ENCODE peak calls at places on chromosome 16, in six cellular contexts. One of them, this sample, is unnamed.

GRCh38 chr16:3542601-3543373 is 34.4 kb downstream of the NLRC3 start:
- DNase-seq in HFFc6: no peak
- DNase-seq in tibial artery: no peak
- DNase-seq in progenitor cell of endocrine pancreas: no peak
- DNase-seq in fibroblast of mammary gland: peak; percentile 7
- DNase-seq in WTC11: no peak
- DNase-seq in this sample: no peak

GRCh38 chr16:63447121-63447520 is 1410.9 kb upstream of the CDH8 start:
- DNase-seq in fibroblast of mammary gland: no peak
- DNase-seq in WTC11: no peak
- DNase-seq in HFFc6: no peak
- DNase-seq in progenitor cell of endocrine pancreas: no peak
- DNase-seq in tibial artery: no peak
- DNase-seq in this sample: no peak

GRCh38 chr16:20614201-20615141 is 38.3 kb upstream of the ACSM2B start:
- DNase-seq in HFFc6: no peak
- DNase-seq in fibroblast of mammary gland: no peak
- DNase-seq in tibial artery: no peak
- DNase-seq in WTC11: no peak
- DNase-seq in progenitor cell of endocrine pancreas: no peak
- DNase-seq in this sample: no peak

GRCh38 chr16:55056585-55057520 is 126.2 kb downstream of the IRX5 start:
- DNase-seq in fibroblast of mammary gland: no peak
- DNase-seq in tibial artery: no peak
- DNase-seq in WTC11: peak; percentile 81
- DNase-seq in HFFc6: no peak
- DNase-seq in progenitor cell of endocrine pancreas: peak; percentile 43
- DNase-seq in this sample: peak; percentile 51

GRCh38 chr16:67015317-67015731 is 13.6 kb upstream of the CBFB start:
- DNase-seq in tibial artery: no peak
- DNase-seq in WTC11: no peak
- DNase-seq in fibroblast of mammary gland: no peak
- DNase-seq in progenitor cell of endocrine pancreas: no peak
- DNase-seq in HFFc6: no peak
- DNase-seq in this sample: no peak

GRCh38 chr16:17803625-17804410 is 333.1 kb upstream of the XYLT1 start:
- DNase-seq in HFFc6: peak; percentile 73
- DNase-seq in fibroblast of mammary gland: peak; percentile 97
- DNase-seq in tibial artery: no peak
- DNase-seq in progenitor cell of endocrine pancreas: no peak
- DNase-seq in WTC11: no peak
- DNase-seq in this sample: no peak

GRCh38 chr16:77899416-77899815 is 111.1 kb downstream of the VAT1L start:
- DNase-seq in HFFc6: no peak
- DNase-seq in progenitor cell of endocrine pancreas: no peak
- DNase-seq in tibial artery: no peak
- DNase-seq in fibroblast of mammary gland: peak; percentile 30
- DNase-seq in WTC11: no peak
- DNase-seq in this sample: no peak

GRCh38 chr16:8655184-8655717 is 19.2 kb upstream of the ABAT start:
- DNase-seq in HFFc6: no peak
- DNase-seq in fibroblast of mammary gland: peak; percentile 40
- DNase-seq in progenitor cell of endocrine pancreas: no peak
- DNase-seq in tibial artery: no peak
- DNase-seq in WTC11: peak; percentile 57
- DNase-seq in this sample: no peak

GRCh38 chr16:30183961-30184429 is 593 bp downstream of the CORO1A start:
- DNase-seq in WTC11: no peak
- DNase-seq in fibroblast of mammary gland: no peak
- DNase-seq in tibial artery: no peak
- DNase-seq in HFFc6: no peak
- DNase-seq in progenitor cell of endocrine pancreas: no peak
- DNase-seq in this sample: no peak

GRCh38 chr16:84266451-84266850 is 26.6 kb upstream of the KCNG4 start:
- DNase-seq in fibroblast of mammary gland: peak; percentile 63
- DNase-seq in progenitor cell of endocrine pancreas: no peak
- DNase-seq in WTC11: peak; percentile 73
- DNase-seq in HFFc6: peak; percentile 64
- DNase-seq in tibial artery: no peak
- DNase-seq in this sample: no peak

GRCh38 chr16:21162661-21163151 is 4.2 kb downstream of the LDAF1 start:
- DNase-seq in fibroblast of mammary gland: peak; percentile 49
- DNase-seq in progenitor cell of endocrine pancreas: no peak
- DNase-seq in WTC11: no peak
- DNase-seq in HFFc6: no peak
- DNase-seq in tibial artery: peak; percentile 33
- DNase-seq in this sample: no peak

DNA sequence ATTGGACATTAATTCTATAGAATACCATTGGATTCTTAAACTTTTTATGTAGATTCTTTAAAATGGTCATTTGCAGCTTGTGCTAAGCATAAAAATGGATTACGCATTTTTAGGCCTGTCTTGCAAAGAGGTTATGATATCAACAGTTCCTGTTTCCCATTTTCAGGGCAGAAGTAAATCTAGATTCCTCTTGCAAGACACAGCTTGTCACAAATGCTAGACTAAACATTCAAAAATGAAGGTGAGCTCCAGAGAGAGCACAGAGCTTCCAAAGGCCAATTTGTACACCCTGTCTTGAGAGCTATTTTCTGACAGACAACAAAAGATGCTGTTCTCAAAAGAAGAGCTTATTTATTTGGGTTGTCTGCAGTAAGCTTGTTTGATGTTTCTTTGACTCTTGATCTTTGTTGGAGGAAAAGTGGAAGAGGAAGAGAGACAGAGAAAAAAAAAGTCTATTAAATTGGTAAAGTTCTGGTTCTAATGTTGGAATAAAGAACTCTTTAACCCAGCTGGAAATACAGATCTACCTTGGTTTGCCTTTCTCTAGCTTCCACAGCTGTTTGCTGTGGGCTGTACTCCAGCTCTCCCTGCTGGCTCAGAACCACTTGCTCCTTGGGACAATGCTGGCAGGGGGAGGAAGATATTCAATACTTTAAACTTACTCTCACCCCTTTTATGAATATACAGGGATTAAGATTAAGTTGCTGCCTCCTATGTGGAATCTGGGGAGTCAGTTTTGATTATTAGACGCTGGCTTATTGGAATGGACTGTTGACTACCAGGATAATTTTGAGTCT is 651.8 kb downstream of the CDH11 start:
- DNase-seq in tibial artery: no peak
- DNase-seq in progenitor cell of endocrine pancreas: no peak
- DNase-seq in WTC11: no peak
- DNase-seq in HFFc6: no peak
- DNase-seq in fibroblast of mammary gland: no peak
- DNase-seq in this sample: no peak
- TF ChIP-seq CTCF in tibial artery: peak; percentile 16
- TF ChIP-seq CTCF in progenitor cell of endocrine pancreas: no peak
- TF ChIP-seq CTCF in WTC11: no peak
- TF ChIP-seq CTCF in HFFc6: no peak
- TF ChIP-seq CTCF in fibroblast of mammary gland: peak; percentile 25
- TF ChIP-seq CTCF in this sample: no peak

GRCh38 chr16:79997257-79997656 is 396.7 kb upstream of the MAF start:
- DNase-seq in tibial artery: no peak
- DNase-seq in HFFc6: peak; percentile 17
- DNase-seq in progenitor cell of endocrine pancreas: no peak
- DNase-seq in fibroblast of mammary gland: peak; percentile 17
- DNase-seq in WTC11: peak; percentile 37
- DNase-seq in this sample: no peak
- TF ChIP-seq CTCF in tibial artery: no peak
- TF ChIP-seq CTCF in HFFc6: peak; percentile 87
- TF ChIP-seq CTCF in progenitor cell of endocrine pancreas: peak; percentile 42
- TF ChIP-seq CTCF in fibroblast of mammary gland: peak; percentile 44
- TF ChIP-seq CTCF in WTC11: peak; percentile 37
- TF ChIP-seq CTCF in this sample: no peak

GRCh38 chr16:28320023-28320561 is 27.8 kb downstream of the SBK1 start:
- DNase-seq in HFFc6: no peak
- DNase-seq in progenitor cell of endocrine pancreas: no peak
- DNase-seq in WTC11: no peak
- DNase-seq in tibial artery: no peak
- DNase-seq in fibroblast of mammary gland: no peak
- DNase-seq in this sample: no peak

GRCh38 chr16:28320741-28321140 is 28.4 kb downstream of the SBK1 start:
- DNase-seq in fibroblast of mammary gland: no peak
- DNase-seq in WTC11: no peak
- DNase-seq in HFFc6: no peak
- DNase-seq in progenitor cell of endocrine pancreas: no peak
- DNase-seq in tibial artery: no peak
- DNase-seq in this sample: no peak

GRCh38 chr16:28324235-28324886 is 32.0 kb downstream of the SBK1 start:
- DNase-seq in WTC11: no peak
- DNase-seq in tibial artery: no peak
- DNase-seq in fibroblast of mammary gland: no peak
- DNase-seq in HFFc6: no peak
- DNase-seq in progenitor cell of endocrine pancreas: no peak
- DNase-seq in this sample: no peak

GRCh38 chr16:28319476-28320022 is 27.2 kb downstream of the SBK1 start:
- DNase-seq in HFFc6: no peak
- DNase-seq in progenitor cell of endocrine pancreas: no peak
- DNase-seq in tibial artery: no peak
- DNase-seq in fibroblast of mammary gland: no peak
- DNase-seq in WTC11: no peak
- DNase-seq in this sample: no peak

DNA sequence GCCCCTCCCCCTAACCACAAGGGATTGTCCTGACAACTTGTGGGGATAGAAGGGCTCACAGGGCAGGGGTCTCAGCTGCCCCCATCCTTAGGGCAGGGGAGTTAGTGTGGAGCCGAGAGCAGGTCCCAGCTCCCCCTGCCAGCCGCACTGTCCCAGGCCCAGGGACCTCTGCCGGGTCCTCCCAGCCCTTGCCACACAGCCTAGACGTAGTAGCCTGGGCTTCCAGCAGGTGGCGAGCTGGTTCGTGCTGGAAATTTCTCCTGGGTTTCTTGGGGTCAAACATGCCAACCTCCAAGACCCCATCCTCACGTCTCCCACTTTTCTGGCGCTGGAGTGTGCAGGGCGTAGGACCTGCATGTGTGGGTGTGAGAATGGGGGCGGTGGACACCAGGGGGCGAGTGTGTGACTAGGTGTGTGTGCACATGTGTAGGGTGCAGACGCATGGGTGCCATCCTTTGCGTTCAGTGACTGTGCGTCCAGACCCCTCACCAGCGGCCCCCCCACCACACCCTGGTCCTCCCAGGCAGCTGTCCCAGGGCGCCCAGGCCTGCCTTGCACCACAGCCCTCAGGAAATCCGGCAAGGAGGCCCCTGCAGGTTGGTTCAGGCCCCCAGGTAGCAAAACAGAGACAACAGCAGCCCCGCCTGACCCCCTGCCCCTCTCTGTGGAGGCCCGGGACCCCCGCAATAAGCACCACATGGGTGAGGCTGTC is 29.5 kb downstream of the SBK1 start:
- DNase-seq in progenitor cell of endocrine pancreas: no peak
- DNase-seq in tibial artery: no peak
- DNase-seq in fibroblast of mammary gland: peak; percentile 8
- DNase-seq in HFFc6: no peak
- DNase-seq in WTC11: peak; percentile 79
- DNase-seq in this sample: no peak
- TF ChIP-seq CTCF in progenitor cell of endocrine pancreas: peak; percentile 65
- TF ChIP-seq CTCF in tibial artery: peak; percentile 53
- TF ChIP-seq CTCF in fibroblast of mammary gland: peak; percentile 78
- TF ChIP-seq CTCF in HFFc6: peak; percentile 87
- TF ChIP-seq CTCF in WTC11: peak; percentile 82
- TF ChIP-seq CTCF in this sample: peak; percentile 66

DNA sequence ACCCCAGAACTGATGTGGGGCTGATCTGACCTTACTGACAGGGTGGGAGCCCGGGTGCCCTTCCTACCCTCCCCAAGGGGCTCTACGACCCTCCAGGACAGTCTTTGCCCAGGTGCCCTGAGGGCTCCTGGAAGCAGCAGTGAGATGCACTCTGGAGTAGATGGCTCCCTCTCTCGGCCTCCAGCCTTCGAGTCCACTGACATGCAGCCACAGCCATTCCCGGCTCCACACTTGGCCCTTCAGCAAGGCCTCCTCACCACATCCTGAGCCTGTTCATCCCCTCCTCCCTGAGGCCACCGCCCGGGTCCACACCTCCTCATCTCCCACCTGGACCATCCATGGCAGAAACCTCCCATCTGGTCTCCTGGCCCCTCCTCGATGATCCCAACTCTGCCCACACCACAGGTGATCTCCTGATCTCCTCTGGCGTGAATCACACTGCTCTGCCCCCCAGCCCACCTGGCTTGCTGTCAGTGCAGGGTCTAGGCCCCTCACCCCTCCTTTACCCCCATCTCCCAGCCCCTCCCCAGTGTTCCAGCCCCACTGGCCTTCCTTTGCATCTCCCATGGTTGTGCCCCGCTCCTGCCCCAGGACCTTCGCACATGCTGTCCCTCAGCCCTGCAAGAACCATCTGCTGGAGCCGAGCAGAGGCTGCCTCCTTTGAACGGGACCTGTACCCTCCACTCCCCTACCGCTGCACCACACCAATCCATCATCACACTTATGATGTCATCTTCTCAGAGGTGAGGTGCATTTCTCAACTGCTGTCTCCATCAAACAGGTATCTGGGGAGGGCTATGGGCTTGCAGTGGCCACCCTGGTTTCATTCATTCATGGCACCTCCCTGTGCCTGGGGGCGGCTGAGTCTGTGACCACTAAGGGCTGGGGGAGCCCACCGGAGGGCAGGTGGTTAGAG is 44.7 kb downstream of the SOCS1 start:
- DNase-seq in tibial artery: no peak
- DNase-seq in fibroblast of mammary gland: no peak
- DNase-seq in HFFc6: no peak
- DNase-seq in WTC11: no peak
- DNase-seq in progenitor cell of endocrine pancreas: no peak
- DNase-seq in this sample: no peak
- TF ChIP-seq CTCF in tibial artery: no peak
- TF ChIP-seq CTCF in fibroblast of mammary gland: no peak
- TF ChIP-seq CTCF in HFFc6: no peak
- TF ChIP-seq CTCF in WTC11: no peak
- TF ChIP-seq CTCF in progenitor cell of endocrine pancreas: no peak
- TF ChIP-seq CTCF in this sample: no peak